ENCODE peak calls at places on chromosome 1, in six cellular contexts. E is GM20000; Y is fibroblast of lung; F is cardiac fibroblast; X is choroid plexus epithelial cell; R is CD8-positive, alpha-beta T cell. V is an unnamed sample.

GRCh38 chr1:171817511-171818265 is 23.6 kb upstream of the DNM3 start:
- DNase-seq in E (peak), Y (peak), F (peak), X (peak), R (peak), V (peak)

GRCh38 chr1:48644950-48645605 is 131.6 kb downstream of the BEND5 start:
- DNase-seq in E (no peak), Y (no peak), F (no peak), X (no peak), R (no peak), V (no peak)

GRCh38 chr1:22780696-22781095 is 70.1 kb downstream of the EPHB2 start:
- DNase-seq in E (no peak), Y (no peak), F (peak), X (peak), R (no peak), V (no peak)

GRCh38 chr1:63787875-63788274 is 14.1 kb downstream of the ROR1 start:
- DNase-seq in E (no peak), Y (no peak), F (no peak), X (peak), R (no peak), V (no peak)

GRCh38 chr1:14769486-14770274 is 171.2 kb downstream of the KAZN start:
- DNase-seq in E (no peak), Y (no peak), F (no peak), X (no peak), R (no peak), V (no peak)

GRCh38 chr1:208253177-208253576 is 9.0 kb upstream of the PLXNA2 start:
- DNase-seq in E (no peak), Y (peak), F (no peak), X (peak), R (no peak), V (no peak)

GRCh38 chr1:213973129-213973528 is 14.6 kb upstream of the PROX1 start:
- DNase-seq in E (no peak), Y (peak), F (no peak), X (no peak), R (no peak), V (peak)

GRCh38 chr1:153364181-153364580 is 6.5 kb downstream of the S100A9 start:
- DNase-seq in E (no peak), Y (no peak), F (no peak), X (no peak), R (no peak), V (no peak)

GRCh38 chr1:21069549-21069948 is 107.1 kb downstream of the EIF4G3 start:
- DNase-seq in E (no peak), Y (peak), F (peak), X (peak), R (no peak), V (no peak)

GRCh38 chr1:7705048-7705907 is 65.8 kb upstream of the VAMP3 start:
- DNase-seq in E (no peak), Y (no peak), F (no peak), X (no peak), R (peak), V (no peak)

GRCh38 chr1:227739636-227740035 is 4.4 kb downstream of the SNAP47 start:
- DNase-seq in E (no peak), Y (no peak), F (no peak), X (no peak), R (no peak), V (no peak)

GRCh38 chr1:23566304-23566703 is 7.0 kb upstream of the ID3 start:
- DNase-seq in E (no peak), Y (no peak), F (no peak), X (peak), R (no peak), V (no peak)

GRCh38 chr1:46757956-46758304 is 39.0 kb upstream of the EFCAB14 start:
- DNase-seq in E (no peak), Y (peak), F (no peak), X (no peak), R (no peak), V (no peak)

GRCh38 chr1:46757256-46757955 is 38.5 kb upstream of the EFCAB14 start:
- DNase-seq in E (no peak), Y (peak), F (peak), X (peak), R (no peak), V (no peak)

GRCh38 chr1:46764406-46764805 is 34.4 kb upstream of the CYP4B1 start:
- DNase-seq in E (no peak), Y (no peak), F (no peak), X (no peak), R (no peak), V (no peak)

GRCh38 chr1:46761740-46762139 is 37.1 kb upstream of the CYP4B1 start:
- DNase-seq in E (no peak), Y (no peak), F (no peak), X (no peak), R (no peak), V (no peak)

GRCh38 chr1:46760558-46761166 is 38.2 kb upstream of the CYP4B1 start:
- DNase-seq in E (no peak), Y (no peak), F (no peak), X (no peak), R (no peak), V (no peak)
- TF ChIP-seq CTCF in E (no peak), Y (no peak), F (no peak), X (no peak), R (no peak), V (no peak)

GRCh38 chr1:225813250-225813964 is 3.5 kb downstream of the EPHX1 start:
- DNase-seq in E (no peak), Y (no peak), F (peak), X (peak), R (no peak), V (no peak)

GRCh38 chr1:225809842-225810578 is at the start of gene EPHX1:
- DNase-seq in E (peak), Y (peak), F (peak), X (peak), R (peak), V (peak)

GRCh38 chr1:225812488-225813249 is 2.7 kb downstream of the EPHX1 start:
- DNase-seq in E (no peak), Y (no peak), F (peak), X (peak), R (no peak), V (no peak)

GRCh38 chr1:225814381-225814780 is 4.5 kb downstream of the EPHX1 start:
- DNase-seq in E (no peak), Y (no peak), F (no peak), X (no peak), R (no peak), V (no peak)

GRCh38 chr1:225811622-225812487 is 1.9 kb downstream of the EPHX1 start:
- DNase-seq in E (no peak), Y (no peak), F (peak), X (peak), R (no peak), V (no peak)
- TF ChIP-seq CTCF in E (no peak), Y (peak), F (peak), X (peak), R (no peak), V (peak)

GRCh38 chr1:224047538-224047937 is 66.4 kb upstream of the FBXO28 start:
- DNase-seq in E (no peak), Y (peak), F (peak), X (no peak), R (no peak), V (no peak)

GRCh38 chr1:224052767-224053166 is 61.1 kb upstream of the FBXO28 start:
- DNase-seq in E (no peak), Y (peak), F (peak), X (peak), R (no peak), V (no peak)

GRCh38 chr1:224054012-224054411 is 59.9 kb upstream of the FBXO28 start:
- DNase-seq in E (no peak), Y (no peak), F (peak), X (no peak), R (no peak), V (no peak)

GRCh38 chr1:224053456-224053855 is 60.5 kb upstream of the FBXO28 start:
- DNase-seq in E (no peak), Y (no peak), F (no peak), X (no peak), R (no peak), V (no peak)

DNA sequence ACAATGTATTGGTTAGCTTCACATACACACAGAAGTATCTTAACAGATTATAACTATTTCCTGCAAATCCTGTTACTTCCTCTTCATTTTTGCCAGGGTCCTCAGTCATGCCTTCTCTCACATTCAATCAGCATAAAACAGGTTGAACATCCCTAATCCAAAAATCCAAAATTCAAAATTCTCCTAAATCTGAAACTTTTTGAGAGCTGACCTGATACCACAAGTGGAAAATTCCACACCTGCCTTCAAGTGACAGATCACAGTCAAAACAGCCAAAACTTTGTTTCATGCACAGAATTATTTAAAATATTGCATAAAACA is 62.9 kb upstream of the FBXO28 start:
- DNase-seq in E (no peak), Y (no peak), F (no peak), X (no peak), R (no peak), V (no peak)
- TF ChIP-seq CTCF in E (no peak), Y (no peak), F (no peak), X (no peak), R (no peak), V (no peak)

DNA sequence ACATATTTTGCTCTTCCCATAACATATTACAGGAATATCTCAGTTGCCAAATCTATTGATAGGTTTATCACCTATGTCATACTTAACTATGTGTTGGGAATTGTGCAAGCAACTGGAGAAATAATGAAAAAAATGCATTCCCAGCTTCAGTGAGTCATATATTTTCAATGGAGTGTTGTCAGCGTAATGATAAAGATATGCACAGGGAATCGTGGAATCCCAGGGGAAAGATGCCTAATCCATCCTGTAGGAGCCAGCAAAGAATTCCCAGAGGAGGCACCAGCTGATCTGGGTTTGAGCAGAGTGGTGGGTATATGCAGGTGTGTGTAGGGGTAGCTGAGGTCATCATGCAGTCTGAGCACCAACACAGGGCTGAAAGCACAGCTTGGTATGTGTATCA is 213.3 kb upstream of the DAB1 start:
- DNase-seq in E (no peak), Y (peak), F (peak), X (peak), R (no peak), V (peak)
- TF ChIP-seq CTCF in E (no peak), Y (no peak), F (no peak), X (no peak), R (no peak), V (no peak)

GRCh38 chr1:182388392-182389134 is 3.0 kb downstream of the GLUL start:
- DNase-seq in E (no peak), Y (no peak), F (no peak), X (no peak), R (no peak), V (no peak)

GRCh38 chr1:182389619-182390047 is 2.0 kb downstream of the GLUL start:
- DNase-seq in E (no peak), Y (no peak), F (peak), X (peak), R (no peak), V (no peak)

GRCh38 chr1:182392045-182393028 is 747 bp upstream of the GLUL start:
- DNase-seq in E (no peak), Y (peak), F (peak), X (peak), R (no peak), V (no peak)

GRCh38 chr1:182391362-182392044 is at the start of gene GLUL:
- DNase-seq in E (peak), Y (peak), F (peak), X (peak), R (peak), V (peak)

GRCh38 chr1:182391028-182391361 is 595 bp downstream of the GLUL start:
- DNase-seq in E (no peak), Y (no peak), F (no peak), X (no peak), R (no peak), V (no peak)
- TF ChIP-seq CTCF in E (no peak), Y (no peak), F (no peak), X (no peak), R (no peak), V (no peak)

GRCh38 chr1:79353224-79353623 is 346.7 kb upstream of the ADGRL4 start:
- DNase-seq in E (peak), Y (peak), F (peak), X (peak), R (no peak), V (peak)
- TF ChIP-seq CTCF in E (no peak), Y (peak), F (peak), X (peak), R (no peak), V (peak)

DNA sequence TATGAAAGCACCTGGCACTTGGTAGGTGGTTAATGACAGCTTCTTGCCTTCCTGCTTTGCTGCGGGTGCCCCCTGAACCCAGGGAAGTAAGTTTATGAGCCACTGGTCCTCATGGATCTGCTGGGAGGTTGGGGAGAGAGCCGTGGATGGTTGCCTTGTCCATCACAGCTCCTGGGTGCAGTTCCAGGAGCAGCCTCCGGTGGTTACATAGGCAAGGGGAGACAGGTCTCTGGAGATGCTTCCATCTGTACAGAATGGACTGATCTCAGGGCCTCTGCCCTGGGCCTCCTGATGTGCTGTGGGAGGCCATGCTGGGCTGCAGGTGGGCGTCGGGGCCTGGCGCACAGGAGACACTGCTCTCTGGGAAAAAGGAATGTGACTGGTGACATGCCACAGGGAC is 31.6 kb upstream of the ARHGEF10L start:
- DNase-seq in E (no peak), Y (no peak), F (no peak), X (no peak), R (no peak), V (no peak)
- TF ChIP-seq CTCF in E (no peak), Y (no peak), F (peak), X (peak), R (no peak), V (no peak)

DNA sequence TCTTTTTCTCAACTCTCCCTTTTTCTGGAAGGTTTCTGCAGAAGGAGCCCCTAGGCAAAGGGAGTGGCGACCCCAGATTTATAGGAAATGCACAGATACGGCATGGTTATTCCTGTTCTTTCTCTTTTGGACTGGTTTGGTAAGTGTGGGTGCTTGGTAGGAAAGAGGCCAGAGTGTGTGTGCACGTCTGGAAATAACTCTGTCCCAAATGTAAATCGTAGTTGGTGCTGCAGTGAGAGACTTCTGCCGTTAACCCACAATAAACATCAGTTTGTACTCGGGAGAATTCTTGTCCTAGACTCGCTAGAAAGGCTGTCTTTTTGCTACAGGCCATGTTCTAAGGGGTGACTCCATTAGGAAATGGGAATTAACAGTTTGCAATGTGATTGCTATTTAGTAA is 761 bp downstream of the SLC44A3 start:
- DNase-seq in E (no peak), Y (no peak), F (no peak), X (no peak), R (no peak), V (no peak)
- TF ChIP-seq CTCF in E (no peak), Y (no peak), F (no peak), X (no peak), R (no peak), V (no peak)

V was measured in astrocyte of the cerebellum.